ENCODE peak calls at places on chromosomes 13 and 19, in four cellular contexts. J is RWPE2, Q is tibial nerve, Z is IMR-90. D is an unnamed sample.

GRCh38 chr19:20414133-20414532 is 151.4 kb downstream of the ZNF737 start:
- DNase-seq in J (no peak), Q (no peak), Z (no peak), D (no peak)

GRCh38 chr13:49807681-49808080 is 15.2 kb upstream of the KPNA3 start:
- DNase-seq in J (no peak), Q (no peak), Z (no peak), D (no peak)

GRCh38 chr13:33150146-33150545 is 133.9 kb downstream of the KL start:
- DNase-seq in J (no peak), Q (no peak), Z (peak), D (no peak)

GRCh38 chr13:94063096-94063495 is 416.4 kb downstream of the DCT start:
- DNase-seq in J (no peak), Q (no peak), Z (peak), D (no peak)

GRCh38 chr13:87669379-87669978 is 1.7 kb upstream of the SLITRK5 start:
- DNase-seq in J (no peak), Q (no peak), Z (peak), D (no peak)

GRCh38 chr13:19978830-19979437 is 20.4 kb downstream of the ZMYM2 start:
- DNase-seq in J (no peak), Q (no peak), Z (no peak), D (no peak)

GRCh38 chr13:83298636-83299035 is 583.6 kb downstream of the SLITRK1 start:
- DNase-seq in J (no peak), Q (no peak), Z (no peak), D (no peak)

GRCh38 chr13:103903790-103904189 is 837.6 kb upstream of the SLC10A2 start:
- DNase-seq in J (no peak), Q (no peak), Z (no peak), D (no peak)

GRCh38 chr13:99988469-99989375 is 7.1 kb downstream of the ZIC2 start:
- DNase-seq in J (no peak), Q (no peak), Z (no peak), D (no peak)

GRCh38 chr19:8259142-8259921 is 48.8 kb downstream of the CD320 start:
- DNase-seq in J (no peak), Q (no peak), Z (no peak), D (no peak)

GRCh38 chr19:56751078-56751489 is 79.5 kb upstream of the ZNF835 start:
- DNase-seq in J (no peak), Q (no peak), Z (no peak), D (no peak)

GRCh38 chr19:19540707-19541515 is 2.8 kb downstream of the CILP2 start:
- DNase-seq in J (peak), Q (no peak), Z (no peak), D (no peak)

GRCh38 chr19:38736036-38736412 is 8.2 kb downstream of the CAPN12 start:
- DNase-seq in J (peak), Q (no peak), Z (no peak), D (no peak)
- H3K27ac ChIP-seq in J (no peak), Q (peak), Z (no peak), D (peak)

GRCh38 chr19:29528350-29528945 is 2.7 kb downstream of the VSTM2B start:
- DNase-seq in J (no peak), Q (no peak), Z (peak), D (no peak)
- TF ChIP-seq CTCF in J (peak), Q (peak), Z (peak), D (peak)

GRCh38 chr13:44906230-44906629 is 83.0 kb downstream of the NUFIP1 start:
- DNase-seq in J (no peak), Q (no peak), Z (no peak), D (no peak)
- H3K4me3 ChIP-seq in J (no peak), Q (no peak), Z (no peak), D (no peak)

GRCh38 chr13:98515804-98516465 is 61.0 kb downstream of the STK24 start:
- DNase-seq in J (no peak), Q (no peak), Z (no peak), D (no peak)
- H3K27ac ChIP-seq in J (no peak), Q (no peak), Z (no peak), D (no peak)

GRCh38 chr13:60260440-60260839 is 96.7 kb upstream of the DIAPH3 start:
- DNase-seq in J (no peak), Q (no peak), Z (no peak), D (no peak)
- TF ChIP-seq CTCF in J (no peak), Q (no peak), Z (no peak), D (no peak)